ENCODE peak calls at places on chromosomes 5 and 9, in four cellular contexts. R is activated T-cell treated with anti-CD3 and anti-CD28 coated beads for 48 hours; X is NCI-H1105 treated with DMSO at 0.1 percent for 48 hours; B is activated CD4-positive, CD25-positive, alpha-beta regulatory T cell treated with anti-CD3 and anti-CD28 coated beads, Interleukin-2, amount 50 U/mL, for 72 hours. Z is an unnamed sample.
A peak's percentile ranks its signal among the peaks of the same experiment; 100 is the strongest.

GRCh38 chr9:136795027-136795402 is 1.1 kb upstream of the CCDC183 start:
- DNase-seq in R (no peak), X (no peak), B (no peak), Z (no peak)

GRCh38 chr9:109203761-109204360 is 36.8 kb upstream of the FRRS1L start:
- DNase-seq in B (no peak), X (no peak), R (no peak), Z (no peak)

GRCh38 chr5:1552469-1553255 is 28.9 kb upstream of the LPCAT1 start:
- DNase-seq in R (no peak), B (no peak), X (peak; percentile 85), Z (no peak)

GRCh38 chr5:143851383-143851782 is 39.4 kb downstream of the HMHB1 start:
- DNase-seq in B (no peak), R (no peak), X (no peak), Z (no peak)

GRCh38 chr5:109905906-109906305 is 216.2 kb downstream of the MAN2A1 start:
- DNase-seq in B (no peak), X (no peak), R (no peak), Z (no peak)

GRCh38 chr9:77020438-77021264 is 1.2 kb downstream of the FOXB2 start:
- DNase-seq in R (no peak), B (no peak), X (no peak), Z (no peak)

GRCh38 chr5:76371955-76372319 is 31.1 kb upstream of the IQGAP2 start:
- DNase-seq in X (no peak), B (no peak), R (no peak), Z (no peak)

GRCh38 chr9:93468763-93469456 is 15.5 kb upstream of the FAM120AOS start:
- DNase-seq in R (no peak), B (no peak), X (no peak), Z (no peak)

GRCh38 chr9:88537743-88538055 is 2.7 kb downstream of the NXNL2 start:
- DNase-seq in B (no peak), R (no peak), X (peak; percentile 55), Z (peak; percentile 46)

GRCh38 chr5:92885950-92886349 is 695.1 kb downstream of the NR2F1-AS1 start:
- DNase-seq in X (no peak), B (no peak), R (no peak), Z (no peak)

GRCh38 chr5:177300236-177300880 is 3.2 kb downstream of the RAB24 start:
- DNase-seq in R (no peak), X (no peak), B (no peak), Z (peak; percentile 85)

GRCh38 chr5:160565376-160565775 is 143.7 kb downstream of the PTTG1 start:
- DNase-seq in B (no peak), X (no peak), R (no peak), Z (no peak)

GRCh38 chr9:82410306-82410705 is 421.7 kb downstream of the SPATA31D1 start:
- DNase-seq in R (no peak), B (no peak), X (no peak), Z (no peak)

GRCh38 chr5:110625376-110625999 is 101.0 kb downstream of the TMEM232 start:
- DNase-seq in R (no peak), X (peak; percentile 38), B (no peak), Z (no peak)

GRCh38 chr9:35728041-35728971 is 3.7 kb downstream of the TLN1 start:
- DNase-seq in R (peak; percentile 49), B (peak; percentile 68), X (no peak), Z (peak; percentile 70)

GRCh38 chr9:78562021-78562420 is 265.1 kb downstream of the PSAT1 start:
- DNase-seq in B (no peak), X (no peak), R (no peak), Z (no peak)

GRCh38 chr5:132211787-132212186 is 15.9 kb downstream of the P4HA2 start:
- DNase-seq in B (no peak), R (no peak), X (no peak), Z (no peak)

GRCh38 chr5:8585230-8586018 is 716.5 kb downstream of the MTRR start:
- DNase-seq in B (no peak), X (no peak), R (no peak), Z (no peak)

GRCh38 chr9:100587375-100587774 is 9.5 kb downstream of the CAVIN4 start:
- DNase-seq in B (no peak), X (no peak), R (no peak), Z (no peak)

GRCh38 chr5:180704362-180704761 is 35.5 kb downstream of the OR2Y1 start:
- DNase-seq in B (no peak), X (peak; percentile 9), R (no peak), Z (no peak)

GRCh38 chr9:20369391-20369790 is 252.9 kb downstream of the MLLT3 start:
- DNase-seq in B (no peak), R (no peak), X (no peak), Z (no peak)

GRCh38 chr9:87796232-87796631 is 70.3 kb downstream of the CTSL start:
- DNase-seq in R (no peak), X (no peak), B (no peak), Z (no peak)